ENCODE peak calls at places on chromosomes 7 and 10, in five cellular contexts. V is IMR-90, W is neuronal stem cell, Q is H1, D is mesenchymal stem cell. S is an unnamed sample. For H3K36me3 and H3K4me1, the result is how much of the 10 kb centered on the place peaks cover.

GRCh38 chr10:103915794-103916193 is 2.2 kb downstream of the STN1 start:
- DNase-seq in D (peak), V (no peak), Q (no peak), W (no peak), S (no peak)

GRCh38 chr10:100025528-100026070 is 15.9 kb upstream of the DNMBP start:
- DNase-seq in V (no peak), Q (no peak), D (no peak), W (no peak), S (no peak)

GRCh38 chr7:47540387-47541093 is 41.4 kb downstream of the TNS3 start:
- DNase-seq in W (no peak), D (peak), Q (no peak), V (no peak), S (no peak)

GRCh38 chr7:2632717-2633537 is 1.1 kb downstream of the TTYH3 start:
- DNase-seq in W (no peak), Q (no peak), V (peak), D (peak), S (peak)

GRCh38 chr10:6593140-6593740 is 13.2 kb upstream of the PRKCQ start:
- DNase-seq in D (no peak), V (no peak), W (no peak), Q (no peak), S (peak)

GRCh38 chr10:75935650-75936400 is 504.4 kb downstream of the LRMDA start:
- DNase-seq in D (no peak), V (no peak), W (no peak), Q (no peak), S (peak)

GRCh38 chr7:105131033-105131656 is 117.1 kb downstream of the KMT2E start:
- DNase-seq in D (no peak), V (peak), W (no peak), Q (no peak), S (no peak)

GRCh38 chr10:118729200-118729599 is 25.6 kb downstream of the CACUL1 start:
- DNase-seq in D (no peak), V (no peak), W (no peak), Q (no peak), S (no peak)

GRCh38 chr7:2478800-2479199 is 2.6 kb upstream of the GRIFIN start:
- DNase-seq in W (no peak), D (no peak), Q (no peak), V (no peak), S (no peak)

GRCh38 chr7:53422291-53422690 is 386.9 kb downstream of the POM121L12 start:
- DNase-seq in D (no peak), V (no peak), Q (no peak), W (no peak), S (no peak)

GRCh38 chr7:79034733-79035132 is 418.7 kb downstream of the MAGI2 start:
- DNase-seq in Q (no peak), W (no peak), V (no peak), D (no peak), S (no peak)

GRCh38 chr7:1923409-1924053 is 253.5 kb downstream of the ELFN1 start:
- DNase-seq in W (no peak), V (no peak), D (no peak), Q (no peak), S (no peak)

GRCh38 chr10:15046626-15047025 is 2.9 kb downstream of the OLAH start:
- DNase-seq in W (no peak), V (peak), D (peak), Q (no peak), S (peak)

GRCh38 chr10:107733731-107734130 is 569.2 kb upstream of the SORCS1 start:
- DNase-seq in Q (no peak), V (no peak), W (no peak), D (no peak), S (no peak)

GRCh38 chr7:64885520-64886240 is 17.4 kb upstream of the ZNF273 start:
- DNase-seq in W (no peak), Q (no peak), V (no peak), D (no peak), S (no peak)

GRCh38 chr7:2564970-2565546 is 6.3 kb downstream of the IQCE start:
- DNase-seq in Q (no peak), D (peak), V (peak), W (no peak), S (no peak)

GRCh38 chr10:11294831-11295230 is 277.2 kb downstream of the CELF2 start:
- DNase-seq in W (no peak), V (no peak), D (no peak), Q (no peak), S (no peak)
- H3K36me3 ChIP-seq in W (under half), V (under half), D (under half), Q (under half), S (under half)

DNA sequence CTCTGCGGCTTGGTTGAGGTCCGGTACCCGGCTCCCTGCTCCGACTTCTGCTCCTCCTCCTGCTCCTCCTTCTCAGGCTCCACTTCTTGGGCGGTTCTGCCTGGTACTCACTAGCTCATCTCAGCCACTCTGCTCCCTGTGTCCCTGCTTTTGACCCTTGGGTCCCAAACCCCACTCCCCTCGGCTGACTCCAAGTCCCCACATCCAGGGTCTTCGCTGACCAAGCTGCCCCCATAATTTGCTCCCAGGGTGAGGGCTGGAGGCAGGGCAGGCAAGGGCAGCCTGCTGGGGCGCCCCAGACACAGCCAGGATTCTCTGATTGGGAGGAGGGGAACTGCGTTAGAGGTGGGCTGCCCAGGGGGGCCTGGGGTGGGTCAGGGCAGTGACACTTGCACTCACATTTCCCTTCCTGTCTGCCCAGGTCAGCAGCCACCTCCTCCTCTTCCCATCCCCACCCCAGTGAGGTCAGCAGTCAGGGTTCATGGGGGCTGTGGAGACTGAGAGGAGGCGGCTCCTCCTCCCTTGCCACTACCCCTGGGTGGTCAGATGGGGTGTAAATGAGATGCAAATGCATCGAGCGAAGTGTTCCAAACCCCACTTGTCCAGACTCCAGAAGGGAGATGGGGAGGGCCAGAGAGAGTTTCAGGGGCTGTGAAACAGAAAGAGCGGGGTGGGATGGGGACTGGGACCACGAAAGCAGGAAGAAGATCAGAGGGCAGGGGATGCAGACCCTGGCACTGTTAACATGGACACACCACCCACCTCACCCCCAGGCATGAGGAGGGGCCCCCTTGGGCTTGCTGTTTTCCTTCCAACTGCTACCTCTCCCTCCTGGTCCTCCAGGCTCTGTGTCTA is 2.1 kb downstream of the SMARCD3 start:
- DNase-seq in D (peak), Q (no peak), W (no peak), V (no peak), S (no peak)
- H3K4me1 ChIP-seq in D (half or more), Q (under half), W (half or more), V (under half), S (under half)

DNA sequence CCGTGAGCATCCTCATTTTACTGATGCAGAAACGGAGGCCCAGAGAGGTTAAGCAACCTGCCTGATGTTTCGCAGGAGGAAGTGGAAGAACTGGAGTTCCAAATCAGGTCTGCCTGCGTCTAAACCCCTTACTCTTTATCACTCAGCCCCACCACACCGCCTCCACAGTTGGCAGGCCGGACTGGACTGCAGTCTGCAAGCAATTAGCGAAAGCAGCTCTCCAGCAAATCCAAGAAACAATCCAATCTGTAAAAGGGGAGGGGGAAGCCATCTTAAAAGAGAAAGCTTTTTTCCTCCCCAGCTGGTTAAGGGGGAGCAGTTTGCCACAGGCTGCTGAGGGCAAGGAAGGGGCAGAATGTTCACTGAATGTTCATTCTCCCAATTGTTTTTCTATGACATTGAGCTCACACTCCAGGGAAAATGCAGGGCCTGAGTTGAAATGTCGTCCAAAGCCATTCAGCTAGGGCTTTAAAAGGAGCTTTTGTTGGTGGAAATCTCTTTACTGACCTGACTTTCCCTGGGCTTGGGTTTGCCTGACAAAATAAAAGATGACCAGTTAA is 350.1 kb downstream of the RNLS start:
- DNase-seq in W (peak), V (no peak), D (no peak), Q (no peak), S (no peak)
- H3K23ac ChIP-seq in W (no peak), V (no peak), D (no peak), Q (no peak), S (no peak)

GRCh38 chr10:68558478-68558877 is 1.7 kb upstream of the TET1 start:
- DNase-seq in W (no peak), Q (no peak), V (no peak), D (no peak), S (no peak)

GRCh38 chr10:68560201-68560915 is at the start of gene TET1:
- DNase-seq in Q (peak), W (peak), V (peak), D (peak), S (peak)

GRCh38 chr10:68559251-68559650 is 886 bp upstream of the TET1 start:
- DNase-seq in W (no peak), D (no peak), Q (no peak), V (peak), S (no peak)

GRCh38 chr10:68560916-68561691 is 967 bp downstream of the TET1 start:
- DNase-seq in V (peak), Q (no peak), W (peak), D (peak), S (peak)

DNA sequence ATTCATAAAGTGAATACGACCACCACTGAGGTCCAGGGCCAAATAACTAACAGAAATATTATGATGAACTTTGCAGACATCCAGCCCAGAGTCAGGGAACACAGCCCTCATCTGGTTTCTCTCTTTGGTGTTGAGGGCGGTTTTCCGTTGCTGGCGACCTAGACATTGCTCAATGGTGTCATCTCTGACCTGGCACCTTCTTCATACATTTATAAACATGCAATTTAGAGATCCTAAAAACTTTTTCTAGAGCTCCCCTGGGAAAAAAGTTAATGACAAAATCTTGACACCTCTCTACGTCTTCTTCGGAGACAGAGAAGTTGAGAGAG is 301 bp upstream of the TET1 start:
- DNase-seq in V (no peak), W (no peak), Q (no peak), D (no peak), S (no peak)
- H3K36me3 ChIP-seq in V (under half), W (under half), Q (under half), D (under half), S (under half)

DNA sequence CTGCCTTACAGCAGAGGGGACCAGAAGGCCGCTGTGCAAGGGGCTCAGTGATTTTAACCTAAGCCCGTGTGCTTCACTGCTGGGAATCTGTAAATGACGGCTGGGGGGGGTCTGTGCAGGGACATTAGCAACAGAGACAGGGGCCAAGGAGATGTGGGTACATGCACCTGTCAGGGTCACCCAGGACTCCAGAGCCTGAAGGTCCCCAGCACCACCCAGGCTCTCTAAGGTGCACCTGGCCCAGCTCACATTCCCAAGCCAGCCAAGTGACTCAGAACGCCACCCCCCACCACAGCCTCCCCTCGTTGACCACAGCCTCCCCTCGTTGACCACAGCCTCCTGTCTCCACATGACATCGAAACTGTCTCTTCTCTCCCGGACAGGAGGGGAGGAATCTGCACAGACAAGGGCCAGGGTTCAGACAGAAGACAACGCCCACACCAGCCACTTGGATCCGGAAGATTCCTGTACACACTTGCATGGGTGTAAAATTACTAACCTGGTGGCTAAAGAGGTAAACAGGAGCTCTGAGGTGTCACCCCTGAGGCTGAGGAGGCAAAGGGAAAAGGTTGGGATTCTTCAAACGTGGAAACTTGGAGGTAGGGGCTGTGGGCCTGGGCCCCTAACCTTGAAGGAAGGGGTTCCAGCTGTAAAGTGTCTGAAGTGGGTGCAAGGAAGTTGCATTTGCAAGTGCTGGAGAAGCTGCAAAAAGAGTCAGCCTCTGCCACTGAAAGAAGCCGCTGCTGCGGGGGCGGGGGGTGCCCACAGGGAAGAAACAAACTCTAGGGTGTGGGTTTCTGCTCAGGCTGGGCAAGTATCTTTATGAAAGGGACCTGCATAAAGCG is 27.0 kb downstream of the CALML3 start:
- DNase-seq in V (peak), D (peak), Q (no peak), W (no peak), S (no peak)
- H3K4me1 ChIP-seq in V (under half), D (half or more), Q (under half), W (under half), S (under half)

DNA sequence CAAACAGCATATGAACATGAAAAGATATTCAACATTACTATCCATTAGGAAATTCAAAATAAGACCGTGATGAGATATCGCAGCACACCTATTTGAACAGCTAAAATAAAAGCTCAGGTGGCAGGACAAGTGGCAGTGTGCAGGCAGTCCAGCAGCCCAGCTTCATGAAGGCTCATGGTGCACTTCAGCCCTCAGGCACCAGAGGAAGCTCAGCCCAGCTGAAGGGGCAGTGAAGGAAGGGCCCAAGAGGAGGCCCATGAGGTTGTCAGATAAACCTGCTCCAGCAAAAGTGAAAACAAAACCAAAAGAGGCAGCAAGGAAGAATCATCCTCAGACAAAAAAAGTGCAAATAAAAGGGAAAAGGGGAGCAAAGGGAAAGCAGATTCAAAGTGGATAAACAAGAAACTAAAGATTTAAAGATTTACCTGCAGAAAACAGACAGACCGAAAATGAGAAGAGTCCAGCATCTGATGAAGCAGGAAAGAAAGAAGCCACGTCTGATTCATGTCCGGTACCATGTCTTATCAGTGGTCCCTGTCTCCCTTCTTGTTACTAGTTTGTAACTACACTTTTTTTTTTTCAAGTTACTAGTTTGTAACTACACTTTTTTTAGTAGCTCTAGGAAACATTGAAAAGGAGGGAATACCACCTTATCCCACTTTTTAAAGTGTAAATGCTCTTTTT is 15.0 kb upstream of the FAM24B start:
- DNase-seq in Q (no peak), W (no peak), D (no peak), V (no peak), S (no peak)
- H3K23ac ChIP-seq in Q (no peak), W (no peak), D (no peak), V (no peak), S (no peak)

GRCh38 chr7:5222861-5223411 is 32.9 kb downstream of the WIPI2 start:
- DNase-seq in V (no peak), D (no peak), W (no peak), Q (no peak), S (no peak)
- H3K36me3 ChIP-seq in V (half or more), D (half or more), W (under half), Q (under half), S (under half)

GRCh38 chr10:32446701-32447406 is 914 bp downstream of the CCDC7 start:
- DNase-seq in V (peak), W (no peak), D (peak), Q (no peak), S (peak)
- H3K4me1 ChIP-seq in V (under half), W (under half), D (under half), Q (under half), S (under half)

GRCh38 chr7:41005381-41005901 is 697.4 kb downstream of the INHBA start:
- DNase-seq in V (peak), D (peak), Q (no peak), W (no peak), S (no peak)

GRCh38 chr7:40996330-40996729 is 706.6 kb downstream of the INHBA start:
- DNase-seq in D (no peak), Q (no peak), V (no peak), W (no peak), S (no peak)

GRCh38 chr7:41003031-41003925 is 699.6 kb downstream of the INHBA start:
- DNase-seq in V (peak), D (no peak), W (peak), Q (peak), S (peak)

DNA sequence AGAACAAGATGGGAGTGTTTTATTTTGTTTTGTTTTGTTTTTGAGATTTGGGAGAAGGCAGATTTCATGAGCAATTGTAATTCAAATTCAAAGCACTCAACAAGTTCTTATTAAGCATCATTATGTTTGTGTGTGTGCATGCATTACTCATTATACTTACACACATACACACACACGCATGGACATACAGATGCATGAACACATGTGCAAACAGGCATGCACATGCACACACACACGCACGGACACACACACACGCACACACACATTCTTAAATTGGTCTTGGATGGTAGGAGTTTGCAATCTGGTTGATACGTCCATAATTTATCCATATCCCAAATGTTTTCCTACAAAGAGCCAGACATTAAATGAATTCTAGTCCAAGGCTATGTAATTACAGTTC is 702.8 kb downstream of the INHBA start:
- DNase-seq in W (no peak), Q (no peak), V (no peak), D (no peak), S (no peak)
- H3K23ac ChIP-seq in W (no peak), Q (no peak), V (no peak), D (no peak), S (no peak)